ENCODE peak calls at places on chromosomes 13 and 19, in ten cellular contexts. C, O, S, J, F, Y, A, B, T and P are unnamed samples.

GRCh38 chr13:32125746-32126145 is 94.2 kb downstream of the FRY start:
- DNase-seq in C (no peak), O (no peak), S (no peak), J (no peak), F (no peak), Y (no peak), A (no peak), B (no peak), T (no peak), P (no peak)

GRCh38 chr13:78595458-78595818 is 7.9 kb downstream of the POU4F1 start:
- DNase-seq in C (no peak), O (no peak), S (no peak), J (no peak), F (no peak), Y (no peak), A (no peak), B (no peak), T (no peak), P (no peak)

GRCh38 chr13:83498486-83499190 is 383.6 kb downstream of the SLITRK1 start:
- DNase-seq in C (peak; percentile 64), O (no peak), S (no peak), J (peak; percentile 37), F (no peak), Y (no peak), A (no peak), B (no peak), T (no peak), P (no peak)

GRCh38 chr13:112877066-112877465 is 91.9 kb upstream of the MCF2L start:
- DNase-seq in C (no peak), O (no peak), S (no peak), J (no peak), F (no peak), Y (peak; percentile 40), A (no peak), B (no peak), T (no peak), P (no peak)

GRCh38 chr13:52746141-52746540 is 6.5 kb upstream of the CNMD start:
- DNase-seq in C (no peak), O (no peak), S (no peak), J (no peak), F (no peak), Y (no peak), A (no peak), B (no peak), T (no peak), P (no peak)

GRCh38 chr13:49690133-49690989 is 925 bp downstream of the EBPL start:
- DNase-seq in C (peak; percentile 39), O (peak; percentile 21), S (no peak), J (peak; percentile 87), F (no peak), Y (no peak), A (peak; percentile 26), B (no peak), T (no peak), P (no peak)

GRCh38 chr19:44278181-44278690 is 18.6 kb downstream of the ZNF233 start:
- DNase-seq in C (no peak), O (no peak), S (no peak), J (peak; percentile 7), F (no peak), Y (no peak), A (no peak), B (no peak), T (no peak), P (no peak)

GRCh38 chr13:110341445-110342247 is 34.6 kb downstream of the COL4A2 start:
- DNase-seq in C (no peak), O (no peak), S (no peak), J (peak; percentile 92), F (peak; percentile 59), Y (no peak), A (no peak), B (peak; percentile 51), T (no peak), P (no peak)

GRCh38 chr19:45097776-45098520 is 5.0 kb downstream of the PPP1R37 start:
- DNase-seq in C (peak; percentile 83), O (no peak), S (no peak), J (peak; percentile 98), F (no peak), Y (peak; percentile 85), A (peak; percentile 50), B (peak; percentile 39), T (no peak), P (no peak)

GRCh38 chr19:35299523-35300339 is 7.8 kb downstream of the MAG start:
- DNase-seq in C (no peak), O (no peak), S (no peak), J (no peak), F (no peak), Y (no peak), A (no peak), B (no peak), T (no peak), P (no peak)

GRCh38 chr19:18208098-18208951 is 4.5 kb upstream of the RAB3A start:
- DNase-seq in C (peak; percentile 63), O (no peak), S (no peak), J (peak; percentile 94), F (peak; percentile 46), Y (peak; percentile 84), A (peak; percentile 40), B (peak; percentile 76), T (no peak), P (no peak)

GRCh38 chr19:29771708-29772415 is 39.9 kb upstream of the CCNE1 start:
- DNase-seq in C (peak; percentile 78), O (peak; percentile 5), S (no peak), J (peak; percentile 37), F (peak; percentile 39), Y (no peak), A (no peak), B (peak; percentile 22), T (no peak), P (no peak)

DNA sequence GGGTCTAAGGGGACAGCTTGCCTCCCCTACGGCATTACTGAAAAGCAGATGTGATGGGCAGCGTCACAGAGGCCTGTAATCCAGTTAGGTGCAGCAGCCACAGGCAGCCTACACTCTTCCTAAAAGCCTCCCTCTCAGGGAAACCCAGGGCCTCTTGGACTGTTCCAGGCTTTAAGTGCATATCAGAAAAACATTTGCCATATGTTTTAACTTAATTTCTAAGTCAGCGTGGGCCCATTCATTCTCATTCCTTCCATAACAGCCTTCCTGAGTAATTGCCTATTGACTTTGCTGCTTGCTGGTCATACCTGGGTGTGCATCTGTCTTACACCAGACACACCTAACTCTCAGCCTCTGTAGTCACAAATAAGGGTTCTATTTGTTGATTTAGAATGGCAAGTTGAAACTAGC is 135.6 kb upstream of the SERP2 start:
- DNase-seq in C (no peak), O (no peak), S (no peak), J (peak; percentile 79), F (no peak), Y (no peak), A (no peak), B (no peak), T (no peak), P (no peak)
- H3K27ac ChIP-seq in C (peak overlapping the region; percentile 65), O (peak overlapping the region; percentile 89), S (peak overlapping the region; percentile 86), J (peak overlapping the region; percentile 52), F (peak overlapping the region; percentile 79), Y (peak overlapping the region; percentile 64), A (peak overlapping the region; percentile 91), B (peak overlapping the region; percentile 80), T (peak overlapping the region; percentile 86), P (peak overlapping the region; percentile 90)

DNA sequence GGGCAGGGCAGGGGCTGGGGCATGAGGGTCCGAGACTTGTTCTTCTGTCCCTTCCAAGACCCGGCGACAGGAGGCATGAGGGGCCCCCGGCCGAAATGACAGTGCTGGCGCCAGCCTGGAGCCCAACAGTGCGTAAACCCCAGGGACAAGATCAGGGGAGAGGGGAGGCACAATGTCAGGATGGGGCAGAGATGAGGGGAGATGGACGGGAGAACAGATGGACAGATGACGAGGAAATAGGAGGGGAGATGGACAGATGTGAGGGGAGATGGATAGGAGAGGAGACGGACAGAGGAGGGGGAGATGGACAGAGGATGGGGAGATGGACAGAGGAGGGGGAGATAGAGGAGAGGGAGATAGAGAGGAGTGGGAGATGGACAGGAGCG is 523 bp downstream of the FLT3LG start:
- DNase-seq in C (no peak), O (no peak), S (no peak), J (no peak), F (no peak), Y (no peak), A (no peak), B (no peak), T (no peak), P (no peak)
- H3K4me1 ChIP-seq in C (peaks cover 21% of the 10 kb centered on the region), O (no peaks in the 10 kb centered on the region), S (peaks cover 59% of the 10 kb centered on the region), J (peaks cover 11% of the 10 kb centered on the region), F (peaks cover 31% of the 10 kb centered on the region), Y (no peaks in the 10 kb centered on the region), A (peaks cover 4% of the 10 kb centered on the region), B (peaks cover 5% of the 10 kb centered on the region), T (peaks cover 35% of the 10 kb centered on the region), P (peaks cover 25% of the 10 kb centered on the region)

GRCh38 chr13:19154843-19155242 is 26.8 kb downstream of the TUBA3C start:
- DNase-seq in C (no peak), O (no peak), S (no peak), J (no peak), F (no peak), Y (no peak), A (no peak), B (no peak), T (no peak), P (no peak)

GRCh38 chr13:19153782-19154450 is 27.7 kb downstream of the TUBA3C start:
- DNase-seq in C (peak; percentile 11), O (no peak), S (no peak), J (no peak), F (no peak), Y (peak; percentile 48), A (no peak), B (no peak), T (no peak), P (no peak)

GRCh38 chr13:19157461-19157860 is 24.2 kb downstream of the TUBA3C start:
- DNase-seq in C (no peak), O (no peak), S (no peak), J (no peak), F (no peak), Y (no peak), A (no peak), B (no peak), T (no peak), P (no peak)

GRCh38 chr13:19156013-19156825 is 25.4 kb downstream of the TUBA3C start:
- DNase-seq in C (no peak), O (no peak), S (no peak), J (no peak), F (no peak), Y (peak; percentile 40), A (no peak), B (no peak), T (no peak), P (no peak)

DNA sequence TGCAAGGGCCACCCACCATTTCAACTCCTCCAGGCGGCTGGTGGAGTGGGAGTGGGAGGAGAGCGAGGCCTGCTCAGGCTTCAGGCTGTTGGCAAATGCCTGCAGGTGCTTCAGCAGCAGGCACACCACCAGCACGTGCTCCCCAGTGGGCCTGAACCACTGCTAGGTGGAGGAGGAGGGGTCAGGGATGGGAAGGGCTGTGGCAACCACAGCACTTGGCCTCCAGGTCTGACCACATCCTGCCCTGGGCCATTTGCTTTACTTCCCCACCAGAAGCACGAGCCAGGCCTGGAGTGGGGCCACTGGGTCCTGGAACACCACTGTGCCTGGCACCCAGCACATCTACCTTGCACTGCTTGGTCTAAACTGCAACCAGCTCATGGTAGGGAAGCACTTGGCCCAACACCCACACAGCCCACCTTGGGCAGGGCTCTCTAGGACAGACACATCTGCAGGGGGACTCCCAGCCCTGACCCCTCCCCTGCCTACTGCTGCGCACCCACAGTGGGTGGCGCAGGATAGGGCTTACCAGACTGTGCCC is 26.2 kb downstream of the TUBA3C start:
- DNase-seq in C (no peak), O (no peak), S (no peak), J (no peak), F (no peak), Y (no peak), A (no peak), B (no peak), T (no peak), P (no peak)
- TF ChIP-seq POLR2A in C (no peak), O (no peak), S (no peak), J (no peak), F (no peak), Y (no peak), A (no peak), B (no peak), T (no peak), P (no peak)

GRCh38 chr13:40983725-40984669 is 35.1 kb downstream of the ELF1 start:
- DNase-seq in C (no peak), O (no peak), S (no peak), J (no peak), F (no peak), Y (no peak), A (no peak), B (no peak), T (no peak), P (no peak)
- H3K27ac ChIP-seq in C (no peak overlapping the region), O (peak overlapping the region; percentile 34), S (peak overlapping the region; percentile 86), J (no peak overlapping the region), F (peak overlapping the region; percentile 83), Y (peak overlapping the region; percentile 65), A (peak overlapping the region; percentile 91), B (peak overlapping the region; percentile 78), T (peak overlapping the region; percentile 75), P (peak overlapping the region; percentile 77)